ENCODE peak calls at places on chromosomes 12 and 14, in seven cellular contexts. V is NCI-H748 treated with DMSO at 0.1 percent for 48 hours; R is HTR-8/SVneo; U is H9; A is stomach; F is retina; T is stimulated activated naive CD4-positive, alpha-beta T cell. X is an unnamed sample.

GRCh38 chr14:68779761-68780323 is 13.0 kb downstream of the ZFP36L1 start:
- DNase-seq in V (no peak), F (no peak), A (peak), T (peak), U (no peak), R (no peak), X (peak)

GRCh38 chr12:120252071-120252906 is 13.2 kb downstream of the PXN start:
- DNase-seq in F (no peak), T (peak), U (no peak), A (no peak), V (no peak), R (no peak), X (no peak)

GRCh38 chr14:68135566-68135965 is 316.0 kb downstream of the RAD51B start:
- DNase-seq in A (no peak), U (no peak), T (no peak), F (no peak), R (no peak), V (no peak), X (no peak)

GRCh38 chr14:101501858-101502615 is 59.3 kb upstream of the DIO3 start:
- DNase-seq in A (peak), R (no peak), F (no peak), U (peak), T (no peak), V (no peak), X (peak)

GRCh38 chr12:13661005-13661887 is 320.2 kb downstream of the GRIN2B start:
- DNase-seq in U (peak), V (peak), A (peak), T (no peak), F (peak), R (no peak), X (peak)

GRCh38 chr12:117190210-117190781 is at the start of gene FBXO21:
- DNase-seq in V (peak), R (peak), T (peak), F (peak), A (peak), U (peak), X (peak)

GRCh38 chr14:72608391-72609204 is 285.3 kb downstream of the DPF3 start:
- DNase-seq in A (no peak), T (no peak), V (no peak), R (peak), U (no peak), F (no peak), X (peak)

GRCh38 chr12:124406043-124406442 is 111.2 kb downstream of the RFLNA start:
- DNase-seq in V (no peak), R (no peak), T (no peak), U (no peak), F (no peak), A (no peak), X (no peak)

GRCh38 chr12:62328296-62328921 is 68.2 kb downstream of the USP15 start:
- DNase-seq in A (no peak), F (no peak), T (no peak), R (no peak), U (no peak), V (no peak), X (no peak)

GRCh38 chr12:2225736-2226135 is 172.9 kb downstream of the CACNA1C start:
- DNase-seq in V (no peak), A (no peak), U (no peak), F (no peak), T (no peak), R (no peak), X (no peak)

GRCh38 chr14:53011053-53011462 is 60.2 kb upstream of the FERMT2 start:
- DNase-seq in T (no peak), U (peak), F (no peak), R (peak), V (no peak), A (peak), X (no peak)

GRCh38 chr12:19031032-19031431 is 98.5 kb upstream of the PLEKHA5 start:
- DNase-seq in A (no peak), F (no peak), U (no peak), V (no peak), R (peak), T (no peak), X (no peak)

GRCh38 chr12:111467092-111467861 is 61.6 kb downstream of the SH2B3 start:
- DNase-seq in U (no peak), R (no peak), V (no peak), F (no peak), T (no peak), A (no peak), X (no peak)

GRCh38 chr14:22184157-22185025 is 404.6 kb downstream of the DAD1 start:
- DNase-seq in T (no peak), V (no peak), A (no peak), F (no peak), U (no peak), R (no peak), X (no peak)

GRCh38 chr14:70622111-70622712 is 19.5 kb upstream of the TTC9 start:
- DNase-seq in T (peak), R (peak), F (no peak), V (peak), U (peak), A (peak), X (peak)

GRCh38 chr14:103625361-103626095 is 3.5 kb upstream of the KLC1 start:
- DNase-seq in A (no peak), R (no peak), F (no peak), T (peak), U (no peak), V (no peak), X (no peak)

GRCh38 chr14:54348001-54348611 is 48.7 kb upstream of the CDKN3 start:
- DNase-seq in A (no peak), R (peak), U (no peak), F (peak), T (no peak), V (peak), X (no peak)

GRCh38 chr14:76546426-76547221 is 170.7 kb downstream of the ESRRB start:
- DNase-seq in U (peak), V (peak), F (peak), A (no peak), T (no peak), R (peak), X (no peak)

GRCh38 chr14:94088516-94088915 is 7.4 kb downstream of the IFI27L1 start:
- DNase-seq in V (no peak), F (no peak), U (no peak), R (no peak), T (no peak), A (no peak), X (no peak)

GRCh38 chr14:22699801-22700564 is 55.8 kb upstream of the OR6J1 start:
- DNase-seq in R (no peak), T (no peak), A (no peak), V (no peak), F (no peak), U (no peak), X (no peak)

GRCh38 chr12:126953365-126953889 is 1313.5 kb upstream of the TMEM132C start:
- DNase-seq in A (no peak), V (no peak), R (no peak), T (no peak), F (no peak), U (no peak), X (no peak)

GRCh38 chr12:104535383-104535782 is 78.6 kb downstream of the CHST11 start:
- DNase-seq in R (no peak), A (no peak), U (no peak), T (no peak), F (no peak), V (no peak), X (no peak)

GRCh38 chr12:77007476-77007875 is 57.9 kb downstream of the E2F7 start:
- DNase-seq in R (no peak), U (no peak), F (no peak), T (no peak), A (no peak), V (no peak), X (no peak)

GRCh38 chr12:52580496-52580895 is 6.9 kb upstream of the KRT74 start:
- DNase-seq in V (peak), F (no peak), U (no peak), T (no peak), A (no peak), R (no peak), X (no peak)

GRCh38 chr12:61490732-61491498 is 769.3 kb upstream of the USP15 start:
- DNase-seq in A (no peak), F (no peak), R (no peak), T (no peak), U (no peak), V (no peak), X (no peak)

GRCh38 chr14:90903101-90903500 is 86.9 kb upstream of the TTC7B start:
- DNase-seq in F (peak), U (no peak), R (peak), V (peak), A (peak), T (peak), X (peak)

GRCh38 chr14:96455588-96455987 is 46.6 kb upstream of the PAPOLA start:
- DNase-seq in A (no peak), V (no peak), U (no peak), R (no peak), F (no peak), T (no peak), X (no peak)

GRCh38 chr12:65868133-65868705 is 43.9 kb downstream of the HMGA2 start:
- DNase-seq in A (no peak), U (no peak), V (no peak), R (peak), F (no peak), T (no peak), X (no peak)

GRCh38 chr12:6336079-6336858 is 5.6 kb downstream of the TNFRSF1A start:
- DNase-seq in R (peak), F (peak), V (no peak), T (no peak), A (peak), U (peak), X (peak)

GRCh38 chr12:24955389-24955788 is 6.5 kb upstream of the BCAT1 start:
- DNase-seq in T (no peak), U (no peak), R (no peak), A (no peak), F (no peak), V (no peak), X (no peak)

GRCh38 chr14:50865677-50866076 is 6.2 kb upstream of the ABHD12B start:
- DNase-seq in F (no peak), A (no peak), T (no peak), U (no peak), R (no peak), V (no peak), X (no peak)

GRCh38 chr12:75660107-75660530 is 148.7 kb upstream of the KRR1 start:
- DNase-seq in A (no peak), R (no peak), T (no peak), U (no peak), F (no peak), V (no peak), X (no peak)

GRCh38 chr14:56555921-56556570 is 23.6 kb upstream of the TMEM260 start:
- DNase-seq in A (no peak), U (no peak), R (peak), T (no peak), F (no peak), V (peak), X (no peak)

GRCh38 chr12:45670339-45671065 is 59.0 kb upstream of the ARID2 start:
- DNase-seq in U (no peak), A (no peak), F (no peak), V (no peak), T (no peak), R (no peak), X (no peak)

GRCh38 chr14:99240512-99241313 is 31.3 kb downstream of the BCL11B start:
- DNase-seq in A (no peak), R (no peak), F (no peak), U (no peak), V (no peak), T (no peak), X (no peak)

GRCh38 chr12:48937170-48937569 is 11.9 kb upstream of the FKBP11 start:
- DNase-seq in U (peak), V (no peak), R (no peak), T (no peak), F (no peak), A (no peak), X (no peak)

GRCh38 chr14:95993768-95994592 is 45.2 kb upstream of the C14orf132 start:
- DNase-seq in T (peak), F (peak), U (peak), V (peak), A (no peak), R (peak), X (no peak)

X was measured in left lobe of liver.